ENCODE peak calls at places on chromosomes 6 and 20, in eight cellular contexts. M, O, N, U, D, S, R and Y are unnamed samples.

GRCh38 chr20:59664389-59665055 is 60.2 kb downstream of the PHACTR3 start:
- DNase-seq in M (no peak), O (no peak), N (peak; percentile 32), U (no peak), D (no peak), S (no peak), R (no peak), Y (no peak)

GRCh38 chr20:9926007-9926406 is 87.1 kb upstream of the PAK5 start:
- DNase-seq in M (no peak), O (no peak), N (no peak), U (no peak), D (no peak), S (no peak), R (no peak), Y (no peak)

GRCh38 chr6:160426146-160426545 is 78.0 kb downstream of the SLC22A3 start:
- DNase-seq in M (no peak), O (no peak), N (no peak), U (no peak), D (no peak), S (no peak), R (no peak), Y (no peak)

GRCh38 chr6:31666337-31666960 is 569 bp downstream of the CSNK2B start:
- DNase-seq in M (no peak), O (no peak), N (no peak), U (no peak), D (no peak), S (no peak), R (no peak), Y (no peak)

GRCh38 chr20:51326241-51326819 is 216.2 kb downstream of the NFATC2 start:
- DNase-seq in M (peak; percentile 49), O (peak; percentile 66), N (no peak), U (peak; percentile 10), D (no peak), S (no peak), R (no peak), Y (no peak)

GRCh38 chr6:20997143-20997792 is 463.0 kb downstream of the CDKAL1 start:
- DNase-seq in M (no peak), O (no peak), N (peak; percentile 60), U (no peak), D (no peak), S (no peak), R (no peak), Y (no peak)

GRCh38 chr6:43747734-43748133 is 22.3 kb upstream of the VEGFA start:
- DNase-seq in M (no peak), O (no peak), N (no peak), U (no peak), D (no peak), S (no peak), R (no peak), Y (peak; percentile 40)

GRCh38 chr6:167275436-167275835 is 15.7 kb upstream of the UNC93A start:
- DNase-seq in M (no peak), O (no peak), N (no peak), U (no peak), D (peak; percentile 14), S (no peak), R (no peak), Y (peak; percentile 73)

GRCh38 chr6:141202641-141203040 is 930.1 kb upstream of the GJE1 start:
- DNase-seq in M (no peak), O (no peak), N (no peak), U (no peak), D (no peak), S (no peak), R (no peak), Y (no peak)

GRCh38 chr20:1720845-1721475 is 63.4 kb upstream of the SIRPG start:
- DNase-seq in M (no peak), O (no peak), N (no peak), U (no peak), D (no peak), S (no peak), R (no peak), Y (no peak)

GRCh38 chr6:98687776-98688175 is 146.6 kb upstream of the POU3F2 start:
- DNase-seq in M (no peak), O (no peak), N (no peak), U (no peak), D (no peak), S (no peak), R (no peak), Y (no peak)

GRCh38 chr6:146598785-146599405 is at the start of gene ADGB:
- DNase-seq in M (no peak), O (peak; percentile 90), N (peak; percentile 54), U (no peak), D (peak; percentile 55), S (peak; percentile 89), R (peak; percentile 82), Y (no peak)

GRCh38 chr6:37689356-37689755 is 8.3 kb downstream of the MDGA1 start:
- DNase-seq in M (no peak), O (no peak), N (no peak), U (no peak), D (no peak), S (no peak), R (no peak), Y (no peak)

GRCh38 chr6:119445666-119446622 is 96.4 kb upstream of the MAN1A1 start:
- DNase-seq in M (no peak), O (no peak), N (no peak), U (no peak), D (peak; percentile 20), S (no peak), R (no peak), Y (no peak)

GRCh38 chr6:124676033-124676432 is 286.2 kb upstream of the RNF217 start:
- DNase-seq in M (no peak), O (no peak), N (no peak), U (no peak), D (peak; percentile 1), S (no peak), R (no peak), Y (no peak)

GRCh38 chr6:38459291-38459690 is 180.4 kb downstream of the BTBD9 start:
- DNase-seq in M (no peak), O (no peak), N (no peak), U (no peak), D (no peak), S (no peak), R (no peak), Y (no peak)

GRCh38 chr6:131823276-131823902 is 15.6 kb downstream of the ENPP1 start:
- DNase-seq in M (no peak), O (no peak), N (no peak), U (no peak), D (no peak), S (no peak), R (no peak), Y (no peak)

GRCh38 chr20:38260378-38261053 is at the start of gene KIAA1755:
- DNase-seq in M (no peak), O (peak; percentile 46), N (no peak), U (no peak), D (no peak), S (peak; percentile 69), R (peak; percentile 67), Y (no peak)

GRCh38 chr20:62360854-62361798 is 6.0 kb downstream of the LAMA5 start:
- DNase-seq in M (no peak), O (no peak), N (no peak), U (no peak), D (no peak), S (peak; percentile 66), R (peak; percentile 73), Y (no peak)

GRCh38 chr6:93343476-93343875 is 75.9 kb downstream of the EPHA7 start:
- DNase-seq in M (no peak), O (no peak), N (no peak), U (no peak), D (no peak), S (no peak), R (no peak), Y (no peak)

GRCh38 chr20:11467436-11467835 is 450.3 kb upstream of the BTBD3 start:
- DNase-seq in M (no peak), O (no peak), N (no peak), U (no peak), D (no peak), S (no peak), R (no peak), Y (no peak)

GRCh38 chr6:106620931-106621672 is 8.2 kb downstream of the RTN4IP1 start:
- DNase-seq in M (no peak), O (no peak), N (no peak), U (no peak), D (no peak), S (no peak), R (no peak), Y (no peak)

GRCh38 chr6:105493776-105494175 is 90.9 kb upstream of the PREP start:
- DNase-seq in M (no peak), O (no peak), N (no peak), U (no peak), D (no peak), S (no peak), R (no peak), Y (no peak)

GRCh38 chr20:728022-728944 is 40.0 kb downstream of the SLC52A3 start:
- DNase-seq in M (peak; percentile 58), O (peak; percentile 93), N (no peak), U (peak; percentile 40), D (peak; percentile 53), S (no peak), R (no peak), Y (no peak)

GRCh38 chr6:3518356-3518841 is 61.5 kb upstream of the SLC22A23 start:
- DNase-seq in M (no peak), O (no peak), N (peak; percentile 83), U (no peak), D (peak; percentile 91), S (no peak), R (peak; percentile 61), Y (peak; percentile 65)

GRCh38 chr20:61978491-61978890 is 87.2 kb downstream of the TAF4 start:
- DNase-seq in M (no peak), O (no peak), N (no peak), U (no peak), D (no peak), S (no peak), R (no peak), Y (no peak)

GRCh38 chr6:163191704-163192537 is 222.6 kb upstream of the QKI start:
- DNase-seq in M (no peak), O (no peak), N (no peak), U (no peak), D (no peak), S (no peak), R (no peak), Y (no peak)

GRCh38 chr6:106087548-106088325 is 1.6 kb downstream of the PRDM1 start:
- DNase-seq in M (no peak), O (no peak), N (peak; percentile 73), U (no peak), D (no peak), S (peak; percentile 61), R (peak; percentile 65), Y (no peak)